ENCODE peak calls at places on chromosomes 2 and 18, in four cellular contexts. A is EH, X is iPS-NIHi11, H is neural progenitor cell. L is an unnamed sample.

GRCh38 chr2:30178618-30179404 is 32.0 kb downstream of the YPEL5 start:
- DNase-seq in A (peak; percentile 66), X (no peak), H (no peak), L (no peak)

GRCh38 chr18:59655661-59656060 is 41.6 kb downstream of the CCBE1 start:
- DNase-seq in X (no peak), H (no peak), A (peak; percentile 60), L (no peak)

GRCh38 chr18:13371689-13372404 is 153.3 kb downstream of the LDLRAD4 start:
- DNase-seq in X (no peak), A (no peak), H (no peak), L (no peak)

GRCh38 chr2:181546086-181546485 is 88.9 kb downstream of the ITGA4 start:
- DNase-seq in H (no peak), A (peak; percentile 48), X (no peak), L (no peak)

GRCh38 chr2:69011611-69012157 is 1.3 kb upstream of the ANTXR1 start:
- DNase-seq in H (peak; percentile 5), A (no peak), X (no peak), L (no peak)

GRCh38 chr18:63979409-63979908 is 9.6 kb downstream of the SERPINB8 start:
- DNase-seq in H (peak; percentile 75), A (peak; percentile 78), X (peak; percentile 72), L (peak; percentile 56)

GRCh38 chr18:23311346-23312103 is 141.6 kb upstream of the RIOK3 start:
- DNase-seq in X (no peak), A (peak; percentile 94), H (no peak), L (no peak)

GRCh38 chr2:241953324-241953851 is 83.9 kb downstream of the RTP5 start:
- DNase-seq in A (no peak), X (no peak), H (no peak), L (no peak)

GRCh38 chr18:49623571-49623970 is 61.7 kb downstream of the LIPG start:
- DNase-seq in X (no peak), A (no peak), H (no peak), L (no peak)

GRCh38 chr2:120614901-120615300 is 120.8 kb upstream of the GLI2 start:
- DNase-seq in X (no peak), A (no peak), H (no peak), L (no peak)

GRCh38 chr18:4333043-4333442 is 122.1 kb downstream of the DLGAP1 start:
- DNase-seq in X (no peak), A (no peak), H (no peak), L (no peak)

GRCh38 chr2:218849721-218850120 is 9.9 kb upstream of the WNT6 start:
- DNase-seq in H (no peak), A (peak; percentile 57), X (no peak), L (no peak)

GRCh38 chr2:56244911-56245530 is 61.2 kb downstream of the CCDC85A start:
- DNase-seq in H (no peak), X (no peak), A (peak; percentile 82), L (no peak)

GRCh38 chr2:20661981-20662937 is 4.7 kb upstream of the GDF7 start:
- DNase-seq in H (no peak), A (no peak), X (no peak), L (no peak)

GRCh38 chr2:205751621-205752031 is 69.3 kb downstream of the NRP2 start:
- DNase-seq in H (no peak), X (no peak), A (no peak), L (no peak)

L was measured in H9.